ENCODE peak calls at places on chromosomes 6 and 20, in four cellular contexts. E is K562, O is SK-N-SH, K is HepG2. I is an unnamed sample.
A peak's percentile ranks its signal among the peaks of the same experiment; 100 is the strongest.

GRCh38 chr6:119676230-119676629 is 326.7 kb upstream of the MAN1A1 start:
- DNase-seq in E (no peak), K (no peak), O (no peak), I (no peak)

GRCh38 chr20:50788045-50788867 is 6.6 kb upstream of the BCAS4 start:
- DNase-seq in K (peak; percentile 83), O (peak; percentile 57), E (peak; percentile 68), I (no peak)

GRCh38 chr6:167079853-167080297 is 43.0 kb upstream of the CCR6 start:
- DNase-seq in O (no peak), E (no peak), K (no peak), I (no peak)

GRCh38 chr20:57371363-57371762 is 19.8 kb upstream of the RBM38 start:
- DNase-seq in K (no peak), O (no peak), E (no peak), I (no peak)

GRCh38 chr6:161161889-161162624 is 111.8 kb downstream of the AGPAT4 start:
- DNase-seq in K (no peak), O (no peak), E (no peak), I (no peak)

GRCh38 chr6:2793491-2794151 is 28.4 kb downstream of the WRNIP1 start:
- DNase-seq in O (no peak), E (no peak), K (no peak), I (no peak)

GRCh38 chr20:44692932-44693476 is 22.2 kb upstream of the CCN5 start:
- DNase-seq in E (no peak), K (peak; percentile 97), O (no peak), I (no peak)

GRCh38 chr20:42432931-42433330 is 756.8 kb downstream of the PTPRT start:
- DNase-seq in O (no peak), E (no peak), K (no peak), I (no peak)

GRCh38 chr20:17357238-17357637 is 130.4 kb downstream of the PCSK2 start:
- DNase-seq in E (no peak), K (no peak), O (no peak), I (no peak)

GRCh38 chr6:150293423-150294280 is 75.2 kb upstream of the IYD start:
- DNase-seq in K (no peak), E (peak; percentile 48), O (no peak), I (no peak)

GRCh38 chr20:61166324-61166723 is 85.7 kb upstream of the CDH4 start:
- DNase-seq in K (no peak), O (no peak), E (no peak), I (no peak)

GRCh38 chr6:143941852-143942627 is 66.0 kb downstream of the PLAGL1 start:
- DNase-seq in E (peak; percentile 75), O (peak; percentile 64), K (peak; percentile 81), I (peak; percentile 92)

GRCh38 chr6:113381957-113382356 is 475.2 kb upstream of the MARCKS start:
- DNase-seq in K (no peak), E (no peak), O (peak; percentile 38), I (no peak)

GRCh38 chr6:39225946-39226437 is 3.3 kb downstream of the KCNK5 start:
- DNase-seq in E (peak; percentile 73), K (no peak), O (no peak), I (no peak)

GRCh38 chr6:88494401-88495140 is 328.4 kb upstream of the CNR1 start:
- DNase-seq in E (no peak), O (no peak), K (no peak), I (no peak)

GRCh38 chr6:167426620-167427019 is 101.7 kb downstream of the TTLL2 start:
- DNase-seq in O (no peak), K (no peak), E (no peak), I (no peak)

GRCh38 chr20:14925286-14925685 is 587.9 kb upstream of the FLRT3 start:
- DNase-seq in O (no peak), E (no peak), K (no peak), I (no peak)

GRCh38 chr6:41200296-41200900 is 551 bp downstream of the TREML2 start:
- DNase-seq in K (no peak), O (no peak), E (peak; percentile 72), I (no peak)

GRCh38 chr6:33278392-33278741 is 1.4 kb downstream of the B3GALT4 start:
- DNase-seq in E (no peak), O (no peak), K (no peak), I (no peak)

GRCh38 chr20:63882257-63883208 is 12.4 kb upstream of the DNAJC5 start:
- DNase-seq in K (no peak), O (no peak), E (no peak), I (no peak)

GRCh38 chr20:50513169-50514034 is 3.2 kb downstream of the PTPN1 start:
- DNase-seq in K (no peak), E (no peak), O (no peak), I (no peak)

GRCh38 chr6:67880939-67881705 is 754.0 kb upstream of the ADGRB3 start:
- DNase-seq in K (no peak), O (no peak), E (peak; percentile 22), I (no peak)

GRCh38 chr6:74284266-74284665 is 588.3 kb downstream of the CD109 start:
- DNase-seq in E (no peak), O (no peak), K (no peak), I (no peak)

GRCh38 chr6:41080623-41081022 is 7.8 kb downstream of the NFYA start:
- DNase-seq in O (no peak), K (no peak), E (no peak), I (no peak)

GRCh38 chr6:155765275-155766194 is 309.9 kb upstream of the NOX3 start:
- DNase-seq in K (peak; percentile 12), O (no peak), E (no peak), I (no peak)

GRCh38 chr6:87870606-87871005 is 168.6 kb upstream of the AKIRIN2 start:
- DNase-seq in K (no peak), E (no peak), O (no peak), I (no peak)

GRCh38 chr6:128694303-128695009 is 174.1 kb upstream of the PTPRK start:
- DNase-seq in O (no peak), E (no peak), K (no peak), I (no peak)

GRCh38 chr20:21505161-21505809 is 8.6 kb downstream of the NKX2-2 start:
- DNase-seq in E (peak; percentile 70), K (peak; percentile 55), O (peak; percentile 85), I (peak; percentile 94)

DNA sequence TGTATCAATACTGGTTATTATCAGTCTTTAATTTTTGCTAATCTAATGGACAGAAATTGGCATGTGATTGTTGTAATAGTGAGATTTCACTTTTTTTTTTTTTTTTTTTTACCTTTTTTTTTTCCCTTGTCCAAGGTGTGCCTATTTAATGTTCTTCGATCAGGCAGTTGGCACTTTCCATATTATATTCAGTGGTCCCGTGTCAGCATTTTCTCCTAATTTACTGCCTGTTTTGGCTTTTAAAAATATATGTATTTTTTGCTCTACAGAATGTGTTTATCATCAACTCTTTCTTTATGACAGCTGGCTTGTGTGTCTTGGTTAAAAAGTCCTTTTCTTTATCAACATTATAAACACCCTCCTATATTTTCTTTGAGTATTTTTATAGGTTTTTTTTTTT is 39.4 kb downstream of the CDYL start:
- DNase-seq in O (no peak), K (no peak), E (no peak), I (no peak)
- TF ChIP-seq USF2 in O (no peak), K (no peak), E (no peak), I (no peak)

GRCh38 chr6:145275787-145276186 is 459.5 kb downstream of the EPM2A start:
- DNase-seq in E (no peak), K (peak; percentile 55), O (no peak), I (no peak)

GRCh38 chr6:145273136-145273535 is 462.2 kb downstream of the EPM2A start:
- DNase-seq in O (no peak), E (no peak), K (no peak), I (no peak)

GRCh38 chr6:145275019-145275418 is 460.3 kb downstream of the EPM2A start:
- DNase-seq in K (no peak), O (no peak), E (no peak), I (no peak)

GRCh38 chr6:145272246-145272645 is 463.1 kb downstream of the EPM2A start:
- DNase-seq in O (no peak), E (no peak), K (no peak), I (no peak)

DNA sequence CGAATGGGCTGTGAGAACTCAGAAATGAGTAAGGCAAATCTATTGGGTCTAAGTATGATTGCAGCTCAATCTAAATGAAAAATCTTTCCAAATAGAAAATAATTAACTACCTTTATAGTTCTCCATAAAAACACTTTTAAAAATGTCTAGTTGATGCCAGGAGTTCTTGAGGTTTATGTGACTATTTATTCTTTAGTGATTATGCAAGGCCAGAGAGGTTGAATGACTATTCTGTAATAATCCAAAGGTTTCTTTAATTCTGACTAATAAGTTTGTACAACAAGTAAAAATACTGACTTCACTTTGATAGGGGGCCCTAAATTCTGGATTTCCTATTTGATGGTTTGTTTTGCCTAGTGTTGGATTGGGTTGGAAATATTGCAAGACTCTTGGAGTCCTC is 461.2 kb downstream of the EPM2A start:
- DNase-seq in O (no peak), E (no peak), K (no peak), I (no peak)
- TF ChIP-seq FOXJ3 in O (no peak), E (no peak), K (no peak), I (no peak)

GRCh38 chr6:79874531-79875132 is 72.7 kb downstream of the ELOVL4 start:
- DNase-seq in K (no peak), E (no peak), O (no peak), I (no peak)
- TF ChIP-seq USF2 in K (no peak), E (no peak), O (no peak), I (no peak)

GRCh38 chr20:434661-435419 is 26.7 kb downstream of the RBCK1 start:
- DNase-seq in K (no peak), O (no peak), E (no peak), I (peak; percentile 25)
- TF ChIP-seq FOXJ3 in K (no peak), O (no peak), E (no peak), I (no peak)

GRCh38 chr20:1353956-1354355 is 25.0 kb upstream of the SDCBP2 start:
- DNase-seq in E (no peak), O (no peak), K (no peak), I (no peak)

GRCh38 chr20:1363522-1363921 is 29.3 kb downstream of the FKBP1A start:
- DNase-seq in K (no peak), E (no peak), O (no peak), I (no peak)

GRCh38 chr20:1360094-1360493 is 31.2 kb upstream of the SDCBP2 start:
- DNase-seq in K (no peak), E (no peak), O (no peak), I (no peak)

GRCh38 chr20:1362484-1362883 is 30.4 kb downstream of the FKBP1A start:
- DNase-seq in O (no peak), E (no peak), K (no peak), I (no peak)

GRCh38 chr20:1357921-1358671 is 29.2 kb upstream of the SDCBP2 start:
- DNase-seq in E (no peak), O (no peak), K (no peak), I (no peak)
- TF ChIP-seq USF2 in E (no peak), O (no peak), K (no peak), I (no peak)

DNA sequence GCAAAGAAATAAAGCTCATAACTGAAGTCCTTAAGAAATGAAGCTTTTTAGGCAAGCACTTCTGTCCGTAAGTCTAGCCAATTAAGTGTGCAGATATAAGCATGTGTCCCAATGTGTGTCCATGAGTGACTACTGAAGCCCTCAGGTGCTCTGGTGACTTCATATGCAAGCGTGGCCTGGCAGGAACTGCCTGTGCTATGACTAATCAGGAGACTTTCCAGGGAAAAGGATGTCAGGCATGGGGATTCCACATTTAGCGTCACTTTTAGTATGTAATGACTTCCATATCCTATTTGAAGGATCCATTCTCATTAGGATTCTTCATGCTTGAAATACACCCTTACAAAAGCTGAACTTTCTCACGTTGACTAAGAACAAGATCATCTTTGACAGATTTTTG is 418.3 kb downstream of the CDKAL1 start:
- DNase-seq in E (no peak), K (peak; percentile 29), O (no peak), I (no peak)
- TF ChIP-seq FOXJ3 in E (no peak), K (no peak), O (no peak), I (no peak)

GRCh38 chr6:69835414-69836179 is 30.8 kb upstream of the COL19A1 start:
- DNase-seq in O (peak; percentile 24), K (peak; percentile 41), E (peak; percentile 36), I (no peak)
- TF ChIP-seq USF2 in O (no peak), K (no peak), E (no peak), I (no peak)

I was measured in WTC11.